ENCODE peak calls at places on chromosomes 5 and 9, in five cellular contexts. One of them, this sample, is unnamed.

GRCh38 chr9:38337706-38338264 is 54.7 kb upstream of the ALDH1B1 start:
- DNase-seq in GM23248: no peak
- DNase-seq in MM.1S: no peak
- DNase-seq in HCT116: no peak
- DNase-seq in SK-N-SH: no peak
- DNase-seq in this sample: no peak

GRCh38 chr5:76498328-76498727 is 95.2 kb downstream of the IQGAP2 start:
- DNase-seq in GM23248: no peak
- DNase-seq in MM.1S: no peak
- DNase-seq in HCT116: no peak
- DNase-seq in SK-N-SH: no peak
- DNase-seq in this sample: no peak

GRCh38 chr9:136091582-136092352 is 3.3 kb downstream of the NACC2 start:
- DNase-seq in GM23248: peak
- DNase-seq in MM.1S: no peak
- DNase-seq in HCT116: no peak
- DNase-seq in SK-N-SH: no peak
- DNase-seq in this sample: peak

GRCh38 chr5:80957031-80957761 is 3.0 kb upstream of the RASGRF2 start:
- DNase-seq in GM23248: no peak
- DNase-seq in MM.1S: no peak
- DNase-seq in HCT116: no peak
- DNase-seq in SK-N-SH: no peak
- DNase-seq in this sample: no peak

GRCh38 chr5:65244031-65244430 is 237.7 kb downstream of the ADAMTS6 start:
- DNase-seq in GM23248: no peak
- DNase-seq in MM.1S: no peak
- DNase-seq in HCT116: no peak
- DNase-seq in SK-N-SH: no peak
- DNase-seq in this sample: no peak

GRCh38 chr5:80941496-80941895 is 18.7 kb upstream of the RASGRF2 start:
- DNase-seq in GM23248: no peak
- DNase-seq in MM.1S: no peak
- DNase-seq in HCT116: no peak
- DNase-seq in SK-N-SH: no peak
- DNase-seq in this sample: no peak

GRCh38 chr5:72559866-72560766 is 52.9 kb upstream of the ZNF366 start:
- DNase-seq in GM23248: no peak
- DNase-seq in MM.1S: no peak
- DNase-seq in HCT116: no peak
- DNase-seq in SK-N-SH: no peak
- DNase-seq in this sample: no peak

GRCh38 chr5:7823601-7824000 is 27.3 kb downstream of the CFAP90 start:
- DNase-seq in GM23248: no peak
- DNase-seq in MM.1S: no peak
- DNase-seq in HCT116: no peak
- DNase-seq in SK-N-SH: no peak
- DNase-seq in this sample: no peak

GRCh38 chr5:130808691-130809090 is 356.4 kb downstream of the HINT1 start:
- DNase-seq in GM23248: no peak
- DNase-seq in MM.1S: no peak
- DNase-seq in HCT116: no peak
- DNase-seq in SK-N-SH: no peak
- DNase-seq in this sample: no peak

GRCh38 chr5:167488371-167488770 is 803.1 kb upstream of the WWC1 start:
- DNase-seq in GM23248: no peak
- DNase-seq in MM.1S: no peak
- DNase-seq in HCT116: no peak
- DNase-seq in SK-N-SH: no peak
- DNase-seq in this sample: no peak

GRCh38 chr9:85536076-85536475 is 205.7 kb downstream of the AGTPBP1 start:
- DNase-seq in GM23248: peak
- DNase-seq in MM.1S: no peak
- DNase-seq in HCT116: no peak
- DNase-seq in SK-N-SH: no peak
- DNase-seq in this sample: no peak

GRCh38 chr9:13688990-13689600 is 409.6 kb upstream of the MPDZ start:
- DNase-seq in GM23248: peak
- DNase-seq in MM.1S: no peak
- DNase-seq in HCT116: no peak
- DNase-seq in SK-N-SH: no peak
- DNase-seq in this sample: no peak

GRCh38 chr5:141001466-141001853 is 35.2 kb downstream of the PCDHAC2 start:
- DNase-seq in GM23248: no peak
- DNase-seq in MM.1S: no peak
- DNase-seq in HCT116: peak
- DNase-seq in SK-N-SH: peak
- DNase-seq in this sample: peak

GRCh38 chr9:104835163-104835562 is 71.2 kb downstream of the NIPSNAP3B start:
- DNase-seq in GM23248: peak
- DNase-seq in MM.1S: no peak
- DNase-seq in HCT116: no peak
- DNase-seq in SK-N-SH: no peak
- DNase-seq in this sample: no peak

GRCh38 chr9:96686638-96687335 is 31.7 kb upstream of the PRXL2C start:
- DNase-seq in GM23248: peak
- DNase-seq in MM.1S: no peak
- DNase-seq in HCT116: no peak
- DNase-seq in SK-N-SH: peak
- DNase-seq in this sample: peak

GRCh38 chr5:131262953-131263541 is 806 bp upstream of the CDC42SE2 start:
- DNase-seq in GM23248: peak
- DNase-seq in MM.1S: peak
- DNase-seq in HCT116: no peak
- DNase-seq in SK-N-SH: peak
- DNase-seq in this sample: no peak

GRCh38 chr9:100445903-100446549 is 19.1 kb downstream of the MSANTD3 start:
- DNase-seq in GM23248: no peak
- DNase-seq in MM.1S: no peak
- DNase-seq in HCT116: no peak
- DNase-seq in SK-N-SH: no peak
- DNase-seq in this sample: no peak

GRCh38 chr9:18767141-18767540 is 265.9 kb downstream of the SAXO1 start:
- DNase-seq in GM23248: no peak
- DNase-seq in MM.1S: no peak
- DNase-seq in HCT116: no peak
- DNase-seq in SK-N-SH: no peak
- DNase-seq in this sample: no peak

GRCh38 chr9:134965421-134965820 is 47.7 kb upstream of the FCN1 start:
- DNase-seq in GM23248: no peak
- DNase-seq in MM.1S: no peak
- DNase-seq in HCT116: no peak
- DNase-seq in SK-N-SH: no peak
- DNase-seq in this sample: no peak

GRCh38 chr9:94097788-94098413 is 13.6 kb downstream of the PTPDC1 start:
- DNase-seq in GM23248: peak
- DNase-seq in MM.1S: no peak
- DNase-seq in HCT116: peak
- DNase-seq in SK-N-SH: no peak
- DNase-seq in this sample: no peak

GRCh38 chr9:83185517-83186192 is 122.7 kb upstream of the RASEF start:
- DNase-seq in GM23248: no peak
- DNase-seq in MM.1S: no peak
- DNase-seq in HCT116: no peak
- DNase-seq in SK-N-SH: no peak
- DNase-seq in this sample: peak

GRCh38 chr5:38404667-38405276 is 146.4 kb downstream of the EGFLAM start:
- DNase-seq in GM23248: no peak
- DNase-seq in MM.1S: no peak
- DNase-seq in HCT116: peak
- DNase-seq in SK-N-SH: peak
- DNase-seq in this sample: peak

GRCh38 chr5:61796773-61797172 is 464.7 kb downstream of the ZSWIM6 start:
- DNase-seq in GM23248: no peak
- DNase-seq in MM.1S: no peak
- DNase-seq in HCT116: no peak
- DNase-seq in SK-N-SH: no peak
- DNase-seq in this sample: no peak

GRCh38 chr5:180494510-180495181 is 467 bp downstream of the CNOT6 start:
- DNase-seq in GM23248: peak
- DNase-seq in MM.1S: peak
- DNase-seq in HCT116: no peak
- DNase-seq in SK-N-SH: peak
- DNase-seq in this sample: peak

GRCh38 chr5:1410156-1411014 is 34.9 kb downstream of the SLC6A3 start:
- DNase-seq in GM23248: no peak
- DNase-seq in MM.1S: no peak
- DNase-seq in HCT116: no peak
- DNase-seq in SK-N-SH: no peak
- DNase-seq in this sample: no peak

GRCh38 chr5:150256416-150257064 is 33.0 kb downstream of the CAMK2A start:
- DNase-seq in GM23248: no peak
- DNase-seq in MM.1S: no peak
- DNase-seq in HCT116: no peak
- DNase-seq in SK-N-SH: peak
- DNase-seq in this sample: peak

GRCh38 chr5:20575515-20575914 is 587.5 kb upstream of the CDH18 start:
- DNase-seq in GM23248: no peak
- DNase-seq in MM.1S: no peak
- DNase-seq in HCT116: no peak
- DNase-seq in SK-N-SH: no peak
- DNase-seq in this sample: peak

GRCh38 chr9:107492381-107492780 is 2.8 kb upstream of the KLF4 start:
- DNase-seq in GM23248: peak
- DNase-seq in MM.1S: no peak
- DNase-seq in HCT116: no peak
- DNase-seq in SK-N-SH: no peak
- DNase-seq in this sample: no peak

GRCh38 chr9:5958273-5958672 is 57.2 kb downstream of the RANBP6 start:
- DNase-seq in GM23248: no peak
- DNase-seq in MM.1S: no peak
- DNase-seq in HCT116: no peak
- DNase-seq in SK-N-SH: no peak
- DNase-seq in this sample: no peak

GRCh38 chr5:133404724-133405123 is 207.6 kb downstream of the FSTL4 start:
- DNase-seq in GM23248: peak
- DNase-seq in MM.1S: no peak
- DNase-seq in HCT116: no peak
- DNase-seq in SK-N-SH: no peak
- DNase-seq in this sample: no peak

GRCh38 chr9:14314424-14314928 is 535 bp upstream of the NFIB start:
- DNase-seq in GM23248: peak
- DNase-seq in MM.1S: peak
- DNase-seq in HCT116: peak
- DNase-seq in SK-N-SH: peak
- DNase-seq in this sample: peak

GRCh38 chr9:92964607-92964975 is 17.3 kb downstream of the FGD3 start:
- DNase-seq in GM23248: no peak
- DNase-seq in MM.1S: no peak
- DNase-seq in HCT116: no peak
- DNase-seq in SK-N-SH: no peak
- DNase-seq in this sample: no peak

GRCh38 chr9:92964981-92965758 is 17.8 kb downstream of the FGD3 start:
- DNase-seq in GM23248: no peak
- DNase-seq in MM.1S: no peak
- DNase-seq in HCT116: no peak
- DNase-seq in SK-N-SH: no peak
- DNase-seq in this sample: no peak

GRCh38 chr9:92968081-92968480 is 20.8 kb downstream of the FGD3 start:
- DNase-seq in GM23248: no peak
- DNase-seq in MM.1S: no peak
- DNase-seq in HCT116: no peak
- DNase-seq in SK-N-SH: no peak
- DNase-seq in this sample: no peak

GRCh38 chr9:92965759-92966517 is 18.6 kb downstream of the FGD3 start:
- DNase-seq in GM23248: no peak
- DNase-seq in MM.1S: no peak
- DNase-seq in HCT116: no peak
- DNase-seq in SK-N-SH: no peak
- DNase-seq in this sample: no peak

GRCh38 chr9:92966518-92966800 is 19.1 kb downstream of the FGD3 start:
- DNase-seq in GM23248: no peak
- DNase-seq in MM.1S: no peak
- DNase-seq in HCT116: no peak
- DNase-seq in SK-N-SH: no peak
- DNase-seq in this sample: no peak
- H3K4me2 ChIP-seq in GM23248: no peak
- H3K4me2 ChIP-seq in MM.1S: no peak
- H3K4me2 ChIP-seq in HCT116: no peak
- H3K4me2 ChIP-seq in SK-N-SH: no peak
- H3K4me2 ChIP-seq in this sample: no peak

GRCh38 chr5:143132739-143133138 is 270.7 kb downstream of the NR3C1 start:
- DNase-seq in GM23248: no peak
- DNase-seq in MM.1S: no peak
- DNase-seq in HCT116: no peak
- DNase-seq in SK-N-SH: no peak
- DNase-seq in this sample: no peak
- TF ChIP-seq EZH2phosphoT487 in GM23248: no peak
- TF ChIP-seq EZH2phosphoT487 in MM.1S: no peak
- TF ChIP-seq EZH2phosphoT487 in HCT116: no peak
- TF ChIP-seq EZH2phosphoT487 in SK-N-SH: no peak
- TF ChIP-seq EZH2phosphoT487 in this sample: no peak

DNA sequence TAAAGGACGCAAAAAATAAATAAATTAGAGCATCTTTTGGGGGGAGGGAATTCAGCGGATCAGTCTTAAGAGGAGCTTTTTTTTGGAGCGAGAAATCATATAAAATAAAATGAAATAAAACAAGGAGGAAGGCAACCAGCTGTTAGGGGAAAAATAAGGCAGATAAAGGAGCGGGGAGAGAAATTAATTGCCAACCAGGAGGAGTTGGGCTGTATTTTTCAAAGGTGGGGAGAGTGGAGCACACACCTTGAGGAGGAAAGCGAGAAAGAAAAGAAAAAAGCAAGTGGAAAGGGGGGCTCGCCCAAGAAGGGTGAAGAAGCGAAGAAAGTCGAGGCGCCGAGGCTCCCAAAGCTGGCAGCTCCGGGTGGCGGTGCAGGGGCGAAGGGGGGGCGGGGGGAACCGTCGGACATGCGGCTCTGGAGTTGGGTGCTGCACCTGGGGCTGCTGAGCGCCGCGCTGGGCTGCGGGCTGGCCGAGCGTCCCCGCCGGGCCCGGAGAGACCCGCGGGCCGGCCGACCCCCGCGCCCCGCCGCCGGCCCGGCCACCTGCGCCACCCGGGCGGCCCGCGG is at the start of gene PAPPA:
- DNase-seq in GM23248: peak
- DNase-seq in MM.1S: no peak
- DNase-seq in HCT116: no peak
- DNase-seq in SK-N-SH: no peak
- DNase-seq in this sample: no peak
- H3K4me2 ChIP-seq in GM23248: peak
- H3K4me2 ChIP-seq in MM.1S: peak
- H3K4me2 ChIP-seq in HCT116: no peak
- H3K4me2 ChIP-seq in SK-N-SH: peak
- H3K4me2 ChIP-seq in this sample: peak

DNA sequence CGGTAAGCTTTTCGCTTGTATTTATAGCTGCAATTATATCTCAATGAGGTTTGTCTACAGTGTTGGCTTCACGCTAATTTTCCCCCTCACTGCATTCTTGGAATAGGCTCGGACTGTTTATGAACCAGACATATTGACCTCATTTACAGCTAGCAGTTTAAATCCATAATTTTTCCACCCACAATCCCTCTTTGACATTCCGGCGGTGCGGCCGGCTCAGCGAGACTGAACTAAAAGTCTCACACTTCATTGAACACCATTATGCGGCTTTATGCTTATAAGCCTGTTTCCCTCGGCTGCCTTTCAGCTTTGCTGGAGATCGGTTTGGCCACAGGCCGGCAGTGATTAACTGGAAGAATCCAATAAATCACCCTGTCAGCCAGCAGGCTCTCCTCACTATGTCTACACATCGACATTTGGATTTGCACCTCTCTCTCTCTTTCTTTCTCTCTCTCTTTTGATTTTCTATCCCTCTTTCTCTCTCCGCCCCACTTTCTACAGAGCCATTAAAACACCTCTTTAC is 315.0 kb upstream of the TLE4 start:
- DNase-seq in GM23248: peak
- DNase-seq in MM.1S: no peak
- DNase-seq in HCT116: no peak
- DNase-seq in SK-N-SH: no peak
- DNase-seq in this sample: peak
- TF ChIP-seq EZH2phosphoT487 in GM23248: no peak
- TF ChIP-seq EZH2phosphoT487 in MM.1S: no peak
- TF ChIP-seq EZH2phosphoT487 in HCT116: no peak
- TF ChIP-seq EZH2phosphoT487 in SK-N-SH: no peak
- TF ChIP-seq EZH2phosphoT487 in this sample: no peak

This sample was measured in neural progenitor cell.